ENCODE peak calls at places on chromosomes 16 and 17, in seven cellular contexts. One of them, this sample, is unnamed.

GRCh38 chr16:81066700-81067099 is 10.3 kb downstream of the C16orf46 start:
- DNase-seq in brain pericyte: no peak
- DNase-seq in stimulated activated CD4-positive, alpha-beta T cell treated with anti-CD3 and anti-CD28 coated beads, Interleukin-4, amount 100 ng/mL, for 24 hours: no peak
- DNase-seq in activated T-cell treated with anti-CD3 and anti-CD28 coated beads, Interleukin-2, amount 50 U/mL, for 1 hour: no peak
- DNase-seq in AG09319: no peak
- DNase-seq in lung: no peak
- DNase-seq in right cardiac atrium: no peak
- DNase-seq in this sample: peak; percentile 2

GRCh38 chr17:62630365-62631085 is 3.1 kb downstream of the MRC2 start:
- DNase-seq in brain pericyte: no peak
- DNase-seq in stimulated activated CD4-positive, alpha-beta T cell treated with anti-CD3 and anti-CD28 coated beads, Interleukin-4, amount 100 ng/mL, for 24 hours: no peak
- DNase-seq in activated T-cell treated with anti-CD3 and anti-CD28 coated beads, Interleukin-2, amount 50 U/mL, for 1 hour: no peak
- DNase-seq in AG09319: no peak
- DNase-seq in lung: no peak
- DNase-seq in right cardiac atrium: no peak
- DNase-seq in this sample: no peak

GRCh38 chr16:53785044-53785443 is 81.1 kb downstream of the FTO start:
- DNase-seq in brain pericyte: no peak
- DNase-seq in stimulated activated CD4-positive, alpha-beta T cell treated with anti-CD3 and anti-CD28 coated beads, Interleukin-4, amount 100 ng/mL, for 24 hours: no peak
- DNase-seq in activated T-cell treated with anti-CD3 and anti-CD28 coated beads, Interleukin-2, amount 50 U/mL, for 1 hour: no peak
- DNase-seq in AG09319: no peak
- DNase-seq in lung: no peak
- DNase-seq in right cardiac atrium: no peak
- DNase-seq in this sample: no peak

GRCh38 chr17:29941334-29941733 is at the start of gene EFCAB5:
- DNase-seq in brain pericyte: no peak
- DNase-seq in stimulated activated CD4-positive, alpha-beta T cell treated with anti-CD3 and anti-CD28 coated beads, Interleukin-4, amount 100 ng/mL, for 24 hours: no peak
- DNase-seq in activated T-cell treated with anti-CD3 and anti-CD28 coated beads, Interleukin-2, amount 50 U/mL, for 1 hour: no peak
- DNase-seq in AG09319: no peak
- DNase-seq in lung: no peak
- DNase-seq in right cardiac atrium: no peak
- DNase-seq in this sample: no peak

GRCh38 chr17:50556803-50557202 is 3.7 kb upstream of the CACNA1G start:
- DNase-seq in brain pericyte: no peak
- DNase-seq in stimulated activated CD4-positive, alpha-beta T cell treated with anti-CD3 and anti-CD28 coated beads, Interleukin-4, amount 100 ng/mL, for 24 hours: no peak
- DNase-seq in activated T-cell treated with anti-CD3 and anti-CD28 coated beads, Interleukin-2, amount 50 U/mL, for 1 hour: no peak
- DNase-seq in AG09319: no peak
- DNase-seq in lung: no peak
- DNase-seq in right cardiac atrium: peak; percentile 39
- DNase-seq in this sample: no peak

GRCh38 chr16:57775661-57776469 is 26.4 kb downstream of the KIFC3 start:
- DNase-seq in brain pericyte: peak; percentile 53
- DNase-seq in stimulated activated CD4-positive, alpha-beta T cell treated with anti-CD3 and anti-CD28 coated beads, Interleukin-4, amount 100 ng/mL, for 24 hours: no peak
- DNase-seq in activated T-cell treated with anti-CD3 and anti-CD28 coated beads, Interleukin-2, amount 50 U/mL, for 1 hour: no peak
- DNase-seq in AG09319: no peak
- DNase-seq in lung: no peak
- DNase-seq in right cardiac atrium: peak; percentile 32
- DNase-seq in this sample: no peak

GRCh38 chr16:78324649-78325274 is 225.3 kb downstream of the WWOX start:
- DNase-seq in brain pericyte: no peak
- DNase-seq in stimulated activated CD4-positive, alpha-beta T cell treated with anti-CD3 and anti-CD28 coated beads, Interleukin-4, amount 100 ng/mL, for 24 hours: no peak
- DNase-seq in activated T-cell treated with anti-CD3 and anti-CD28 coated beads, Interleukin-2, amount 50 U/mL, for 1 hour: no peak
- DNase-seq in AG09319: no peak
- DNase-seq in lung: no peak
- DNase-seq in right cardiac atrium: no peak
- DNase-seq in this sample: no peak

GRCh38 chr17:7204335-7204734 is 15.3 kb downstream of the DLG4 start:
- DNase-seq in brain pericyte: no peak
- DNase-seq in stimulated activated CD4-positive, alpha-beta T cell treated with anti-CD3 and anti-CD28 coated beads, Interleukin-4, amount 100 ng/mL, for 24 hours: no peak
- DNase-seq in activated T-cell treated with anti-CD3 and anti-CD28 coated beads, Interleukin-2, amount 50 U/mL, for 1 hour: no peak
- DNase-seq in AG09319: no peak
- DNase-seq in lung: no peak
- DNase-seq in right cardiac atrium: no peak
- DNase-seq in this sample: no peak

GRCh38 chr16:50326835-50327465 is 41.8 kb downstream of the BRD7 start:
- DNase-seq in brain pericyte: no peak
- DNase-seq in stimulated activated CD4-positive, alpha-beta T cell treated with anti-CD3 and anti-CD28 coated beads, Interleukin-4, amount 100 ng/mL, for 24 hours: peak; percentile 69
- DNase-seq in activated T-cell treated with anti-CD3 and anti-CD28 coated beads, Interleukin-2, amount 50 U/mL, for 1 hour: peak; percentile 62
- DNase-seq in AG09319: no peak
- DNase-seq in lung: no peak
- DNase-seq in right cardiac atrium: no peak
- DNase-seq in this sample: peak; percentile 22

GRCh38 chr17:81553616-81554181 is 1.5 kb upstream of the FAAP100 start:
- DNase-seq in brain pericyte: peak; percentile 41
- DNase-seq in stimulated activated CD4-positive, alpha-beta T cell treated with anti-CD3 and anti-CD28 coated beads, Interleukin-4, amount 100 ng/mL, for 24 hours: no peak
- DNase-seq in activated T-cell treated with anti-CD3 and anti-CD28 coated beads, Interleukin-2, amount 50 U/mL, for 1 hour: no peak
- DNase-seq in AG09319: no peak
- DNase-seq in lung: no peak
- DNase-seq in right cardiac atrium: no peak
- DNase-seq in this sample: peak; percentile 59

GRCh38 chr16:85308585-85309540 is 196.6 kb upstream of the CIBAR2 start:
- DNase-seq in brain pericyte: no peak
- DNase-seq in stimulated activated CD4-positive, alpha-beta T cell treated with anti-CD3 and anti-CD28 coated beads, Interleukin-4, amount 100 ng/mL, for 24 hours: no peak
- DNase-seq in activated T-cell treated with anti-CD3 and anti-CD28 coated beads, Interleukin-2, amount 50 U/mL, for 1 hour: no peak
- DNase-seq in AG09319: no peak
- DNase-seq in lung: no peak
- DNase-seq in right cardiac atrium: no peak
- DNase-seq in this sample: no peak

GRCh38 chr17:43308999-43309398 is 75.2 kb upstream of the RNU2-1 start:
- DNase-seq in brain pericyte: no peak
- DNase-seq in stimulated activated CD4-positive, alpha-beta T cell treated with anti-CD3 and anti-CD28 coated beads, Interleukin-4, amount 100 ng/mL, for 24 hours: no peak
- DNase-seq in activated T-cell treated with anti-CD3 and anti-CD28 coated beads, Interleukin-2, amount 50 U/mL, for 1 hour: no peak
- DNase-seq in AG09319: no peak
- DNase-seq in lung: no peak
- DNase-seq in right cardiac atrium: no peak
- DNase-seq in this sample: no peak

GRCh38 chr16:5412721-5413120 is 315.1 kb upstream of the EEF2KMT start:
- DNase-seq in brain pericyte: no peak
- DNase-seq in stimulated activated CD4-positive, alpha-beta T cell treated with anti-CD3 and anti-CD28 coated beads, Interleukin-4, amount 100 ng/mL, for 24 hours: no peak
- DNase-seq in activated T-cell treated with anti-CD3 and anti-CD28 coated beads, Interleukin-2, amount 50 U/mL, for 1 hour: no peak
- DNase-seq in AG09319: no peak
- DNase-seq in lung: no peak
- DNase-seq in right cardiac atrium: no peak
- DNase-seq in this sample: no peak

GRCh38 chr16:51440096-51440495 is 289.0 kb upstream of the SALL1 start:
- DNase-seq in brain pericyte: no peak
- DNase-seq in stimulated activated CD4-positive, alpha-beta T cell treated with anti-CD3 and anti-CD28 coated beads, Interleukin-4, amount 100 ng/mL, for 24 hours: no peak
- DNase-seq in activated T-cell treated with anti-CD3 and anti-CD28 coated beads, Interleukin-2, amount 50 U/mL, for 1 hour: no peak
- DNase-seq in AG09319: no peak
- DNase-seq in lung: no peak
- DNase-seq in right cardiac atrium: no peak
- DNase-seq in this sample: no peak

GRCh38 chr16:69150146-69150865 is 17.9 kb downstream of the UTP4 start:
- DNase-seq in brain pericyte: peak; percentile 60
- DNase-seq in stimulated activated CD4-positive, alpha-beta T cell treated with anti-CD3 and anti-CD28 coated beads, Interleukin-4, amount 100 ng/mL, for 24 hours: peak; percentile 64
- DNase-seq in activated T-cell treated with anti-CD3 and anti-CD28 coated beads, Interleukin-2, amount 50 U/mL, for 1 hour: no peak
- DNase-seq in AG09319: peak; percentile 60
- DNase-seq in lung: peak; percentile 69
- DNase-seq in right cardiac atrium: no peak
- DNase-seq in this sample: peak; percentile 80

This sample was measured in fibroblast of the conjunctiva.